ENCODE peak calls at places on chromosomes 3 and 15, in six cellular contexts. One of them, this sample, is unnamed.

GRCh38 chr15:48031973-48032372 is 88.8 kb upstream of the SLC24A5 start:
- DNase-seq in ovary: no peak
- DNase-seq in suprapubic skin: no peak
- DNase-seq in tibial nerve: no peak
- DNase-seq in A549: no peak
- DNase-seq in HepG2: no peak
- DNase-seq in this sample: no peak

GRCh38 chr3:4823986-4824947 is 155.0 kb upstream of the BHLHE40 start:
- DNase-seq in HepG2: no peak
- DNase-seq in suprapubic skin: no peak
- DNase-seq in tibial nerve: no peak
- DNase-seq in A549: no peak
- DNase-seq in ovary: no peak
- DNase-seq in this sample: no peak

GRCh38 chr3:127393131-127393820 is 105.4 kb upstream of the PRR20G start:
- DNase-seq in A549: no peak
- DNase-seq in ovary: no peak
- DNase-seq in tibial nerve: no peak
- DNase-seq in suprapubic skin: no peak
- DNase-seq in HepG2: no peak
- DNase-seq in this sample: no peak

GRCh38 chr3:78414261-78414660 is 1353.5 kb downstream of the ROBO1 start:
- DNase-seq in HepG2: no peak
- DNase-seq in A549: no peak
- DNase-seq in ovary: no peak
- DNase-seq in suprapubic skin: no peak
- DNase-seq in tibial nerve: no peak
- DNase-seq in this sample: no peak

GRCh38 chr3:160225181-160226025 is at the start of gene C3orf80:
- DNase-seq in HepG2: peak; percentile 12
- DNase-seq in tibial nerve: no peak
- DNase-seq in ovary: no peak
- DNase-seq in suprapubic skin: no peak
- DNase-seq in A549: peak; percentile 66
- DNase-seq in this sample: peak; percentile 53

GRCh38 chr15:31296304-31297220 is 30.1 kb upstream of the KLF13 start:
- DNase-seq in ovary: no peak
- DNase-seq in HepG2: peak; percentile 97
- DNase-seq in A549: peak; percentile 93
- DNase-seq in suprapubic skin: peak; percentile 64
- DNase-seq in tibial nerve: peak; percentile 9
- DNase-seq in this sample: peak; percentile 74

GRCh38 chr15:41695750-41696436 is 35.7 kb downstream of the MGA start:
- DNase-seq in tibial nerve: no peak
- DNase-seq in HepG2: peak; percentile 18
- DNase-seq in A549: peak; percentile 42
- DNase-seq in suprapubic skin: no peak
- DNase-seq in ovary: no peak
- DNase-seq in this sample: peak; percentile 18

GRCh38 chr3:120435621-120436020 is 15.2 kb downstream of the FSTL1 start:
- DNase-seq in ovary: no peak
- DNase-seq in HepG2: no peak
- DNase-seq in tibial nerve: no peak
- DNase-seq in suprapubic skin: no peak
- DNase-seq in A549: peak; percentile 65
- DNase-seq in this sample: no peak

DNA sequence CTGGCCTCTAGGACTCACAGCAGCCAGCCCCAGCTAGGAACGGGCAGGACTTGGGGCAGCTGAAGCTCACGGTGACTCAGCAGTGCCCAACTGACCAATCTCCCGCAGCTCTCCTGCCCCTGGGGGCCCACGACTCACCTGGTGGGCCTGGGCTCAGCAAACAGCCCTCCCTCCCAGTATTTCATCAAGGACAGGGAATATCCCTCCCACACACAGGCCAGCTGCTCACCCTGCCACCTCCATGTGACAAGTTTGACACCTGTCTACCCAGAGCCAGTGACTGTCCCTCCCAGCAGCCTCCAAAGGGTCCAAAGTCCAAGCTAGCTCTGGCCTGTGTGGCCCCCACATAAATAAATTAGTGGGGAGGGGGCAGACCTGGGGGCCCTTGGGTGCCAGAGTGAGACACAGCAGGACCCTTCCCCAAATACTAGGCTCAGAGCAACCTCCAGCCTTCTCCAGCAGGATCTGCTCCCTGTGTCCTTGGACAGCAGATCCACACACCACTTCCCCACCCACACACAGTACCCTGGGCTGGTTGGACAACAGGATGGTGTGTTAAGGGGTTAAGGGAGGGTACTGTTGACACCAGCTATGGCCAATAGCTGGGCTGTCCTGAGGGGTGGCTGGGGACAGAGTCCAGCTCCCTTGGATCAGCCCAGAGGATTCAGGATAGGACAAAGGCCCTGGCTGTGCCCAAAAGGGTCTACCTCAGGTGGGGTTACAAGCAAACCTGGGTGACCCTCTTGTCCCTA is 4.3 kb downstream of the GNAT1 start:
- DNase-seq in HepG2: peak; percentile 97
- DNase-seq in A549: no peak
- DNase-seq in tibial nerve: no peak
- DNase-seq in suprapubic skin: no peak
- DNase-seq in ovary: no peak
- DNase-seq in this sample: no peak
- TF ChIP-seq POLR2A in HepG2: no peak
- TF ChIP-seq POLR2A in A549: no peak
- TF ChIP-seq POLR2A in tibial nerve: no peak
- TF ChIP-seq POLR2A in suprapubic skin: no peak
- TF ChIP-seq POLR2A in ovary: no peak
- TF ChIP-seq POLR2A in this sample: no peak

GRCh38 chr3:171198781-171199472 is 172.4 kb upstream of the SLC2A2 start:
- DNase-seq in HepG2: no peak
- DNase-seq in ovary: no peak
- DNase-seq in tibial nerve: no peak
- DNase-seq in A549: no peak
- DNase-seq in suprapubic skin: no peak
- DNase-seq in this sample: no peak
- TF ChIP-seq EP300 in HepG2: no peak
- TF ChIP-seq EP300 in ovary: no peak
- TF ChIP-seq EP300 in tibial nerve: no peak
- TF ChIP-seq EP300 in A549: no peak
- TF ChIP-seq EP300 in suprapubic skin: no peak
- TF ChIP-seq EP300 in this sample: no peak

GRCh38 chr15:80310776-80311175 is 58.8 kb upstream of the CTXND1 start:
- DNase-seq in tibial nerve: no peak
- DNase-seq in A549: no peak
- DNase-seq in ovary: no peak
- DNase-seq in suprapubic skin: no peak
- DNase-seq in HepG2: no peak
- DNase-seq in this sample: no peak

GRCh38 chr15:80308002-80308401 is 56.0 kb upstream of the CTXND1 start:
- DNase-seq in A549: peak; percentile 31
- DNase-seq in tibial nerve: no peak
- DNase-seq in ovary: no peak
- DNase-seq in HepG2: peak; percentile 46
- DNase-seq in suprapubic skin: no peak
- DNase-seq in this sample: no peak

DNA sequence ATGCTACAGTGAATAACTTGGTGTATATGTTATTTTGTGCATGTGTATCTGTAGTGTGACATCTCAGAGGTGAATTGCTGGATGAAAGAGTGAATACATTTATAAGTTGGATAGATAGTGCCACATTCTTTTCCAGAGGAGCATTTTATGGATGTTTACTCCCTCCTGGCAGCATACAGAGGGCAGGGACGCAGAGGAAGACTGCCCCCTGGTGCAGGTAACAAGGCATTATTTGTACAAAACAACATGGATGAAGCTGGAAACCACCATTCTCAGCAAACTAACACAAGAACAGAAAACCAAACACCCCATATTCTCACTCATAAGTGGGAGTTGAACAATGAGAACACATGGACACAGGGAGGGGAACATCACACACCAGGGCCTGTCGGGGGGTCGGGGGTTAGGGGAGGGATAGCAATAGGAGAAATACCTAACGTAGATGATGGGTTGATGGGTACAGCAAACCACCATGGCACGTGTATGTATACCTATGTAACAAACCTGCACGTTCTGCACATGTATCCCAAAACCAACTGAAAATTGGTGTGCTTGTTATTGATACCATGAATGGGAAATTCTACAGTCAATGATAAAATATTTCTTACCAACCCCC is 57.9 kb upstream of the CTXND1 start:
- DNase-seq in tibial nerve: no peak
- DNase-seq in ovary: no peak
- DNase-seq in HepG2: peak; percentile 24
- DNase-seq in suprapubic skin: no peak
- DNase-seq in A549: peak; percentile 48
- DNase-seq in this sample: no peak
- TF ChIP-seq CTCF in tibial nerve: peak; percentile 12
- TF ChIP-seq CTCF in ovary: no peak
- TF ChIP-seq CTCF in HepG2: peak; percentile 78
- TF ChIP-seq CTCF in suprapubic skin: no peak
- TF ChIP-seq CTCF in A549: peak; percentile 56
- TF ChIP-seq CTCF in this sample: peak; percentile 20

DNA sequence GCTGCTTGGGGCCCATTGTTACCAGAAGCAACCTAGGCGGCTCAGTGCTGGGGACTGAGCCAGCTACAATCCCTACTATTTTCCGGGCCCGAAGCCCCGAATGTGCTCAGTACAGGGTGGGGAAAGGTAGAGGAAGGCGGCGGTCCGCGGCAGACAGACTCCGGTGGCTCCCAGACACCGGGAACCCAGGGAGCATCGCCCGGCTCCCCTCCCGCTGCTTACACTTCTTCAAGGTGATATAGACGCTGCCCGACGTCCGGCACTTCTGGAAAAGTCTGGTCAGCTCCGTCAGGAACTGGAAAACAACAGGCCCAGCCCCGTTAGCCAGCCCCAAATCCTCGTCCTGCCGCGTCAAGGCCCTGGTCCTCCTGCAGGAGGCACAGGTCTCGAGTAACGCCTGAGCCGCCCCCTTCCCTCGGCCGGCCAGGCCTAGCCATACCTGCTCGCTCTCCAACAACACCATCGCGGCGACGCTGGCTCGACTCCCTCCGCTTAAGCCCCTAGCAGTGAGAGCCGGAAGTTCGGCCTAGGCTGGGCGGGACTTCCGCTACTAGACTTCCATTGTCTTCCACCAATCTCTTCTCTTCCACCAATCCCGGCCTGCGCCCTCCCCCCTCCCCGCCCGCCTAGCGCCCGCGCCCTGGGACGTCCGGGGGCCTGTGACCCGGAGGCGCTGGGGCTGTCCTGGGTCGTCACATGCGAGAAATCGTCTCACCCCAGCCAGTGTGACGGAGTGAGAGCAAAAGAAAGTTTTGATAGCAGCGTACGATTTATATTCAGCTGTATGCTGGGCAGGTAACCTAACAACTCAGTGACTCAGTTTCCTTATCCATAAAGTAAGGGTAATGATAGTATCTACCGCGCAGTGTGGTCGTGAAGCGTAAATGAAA is at the start of gene SRP14:
- DNase-seq in A549: peak; percentile 87
- DNase-seq in HepG2: peak; percentile 91
- DNase-seq in suprapubic skin: peak; percentile 97
- DNase-seq in ovary: peak; percentile 95
- DNase-seq in tibial nerve: peak; percentile 88
- DNase-seq in this sample: peak; percentile 95
- TF ChIP-seq POLR2A in A549: peak; percentile 87
- TF ChIP-seq POLR2A in HepG2: peak; percentile 95
- TF ChIP-seq POLR2A in suprapubic skin: peak; percentile 79
- TF ChIP-seq POLR2A in ovary: peak; percentile 81
- TF ChIP-seq POLR2A in tibial nerve: peak; percentile 45
- TF ChIP-seq POLR2A in this sample: peak; percentile 81

DNA sequence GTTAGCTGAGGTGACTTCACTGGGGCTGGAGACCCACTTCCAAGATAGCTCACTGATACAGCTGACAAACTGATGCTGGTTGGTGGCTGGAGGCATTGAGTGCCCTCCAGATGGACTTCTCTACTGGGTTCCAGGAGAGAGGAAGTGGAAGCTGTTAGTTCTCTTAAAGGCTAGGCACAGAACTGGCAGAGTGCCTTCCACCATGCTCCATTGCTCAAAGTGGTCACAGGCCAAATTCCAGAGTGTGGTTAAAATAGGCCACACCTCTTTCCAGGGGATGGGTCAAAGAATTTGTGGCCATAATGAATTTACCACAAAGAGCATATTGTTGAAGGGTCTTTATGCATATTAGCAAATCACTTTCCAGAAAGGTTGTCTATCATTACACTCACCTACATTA is 74.2 kb downstream of the NMD3 start:
- DNase-seq in A549: no peak
- DNase-seq in ovary: no peak
- DNase-seq in tibial nerve: no peak
- DNase-seq in suprapubic skin: no peak
- DNase-seq in HepG2: peak; percentile 8
- DNase-seq in this sample: no peak
- TF ChIP-seq EP300 in A549: no peak
- TF ChIP-seq EP300 in ovary: no peak
- TF ChIP-seq EP300 in tibial nerve: no peak
- TF ChIP-seq EP300 in suprapubic skin: no peak
- TF ChIP-seq EP300 in HepG2: no peak
- TF ChIP-seq EP300 in this sample: no peak

DNA sequence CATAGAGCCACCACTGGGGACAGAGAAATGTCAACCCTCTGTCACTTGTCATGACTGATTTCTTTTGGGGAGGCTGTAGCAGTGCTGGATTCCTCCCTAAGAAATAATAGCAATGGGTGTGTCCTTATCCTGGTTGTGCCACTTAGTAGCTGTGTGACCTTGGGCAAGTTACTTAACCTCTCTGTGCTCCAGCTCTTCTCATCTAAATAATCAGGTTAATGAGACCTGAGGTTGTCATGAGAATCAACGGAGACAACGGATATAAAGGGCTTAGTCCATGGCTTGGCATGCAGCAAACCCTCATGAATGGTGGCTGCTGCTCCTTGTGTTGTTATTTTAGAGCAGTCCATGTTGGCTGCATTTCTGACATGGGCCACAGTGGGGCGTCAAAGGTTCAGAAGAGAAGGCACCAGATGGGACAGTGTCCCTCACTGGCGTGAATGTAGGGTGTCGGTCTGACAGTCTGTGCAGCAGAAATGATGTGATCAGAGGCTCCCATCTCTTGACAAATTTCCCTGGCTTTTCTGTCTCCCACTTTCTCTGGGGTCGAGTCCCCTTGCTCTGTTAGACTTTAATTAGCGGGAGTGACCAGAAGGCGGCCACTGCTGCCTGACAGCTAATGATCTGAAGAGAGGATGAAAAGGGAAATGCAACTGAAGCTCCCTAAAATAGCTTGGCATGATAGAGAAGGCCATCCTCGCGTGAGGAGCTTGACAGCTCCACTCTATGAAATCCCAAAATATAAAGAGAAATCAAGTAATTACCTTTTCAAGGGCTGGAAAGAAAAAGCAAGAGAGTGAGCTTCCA is 209.4 kb downstream of the CADPS start:
- DNase-seq in HepG2: peak; percentile 63
- DNase-seq in A549: peak; percentile 44
- DNase-seq in suprapubic skin: peak; percentile 73
- DNase-seq in ovary: peak; percentile 61
- DNase-seq in tibial nerve: peak; percentile 57
- DNase-seq in this sample: peak; percentile 83
- TF ChIP-seq CTCF in HepG2: peak; percentile 89
- TF ChIP-seq CTCF in A549: peak; percentile 41
- TF ChIP-seq CTCF in suprapubic skin: peak; percentile 59
- TF ChIP-seq CTCF in ovary: no peak
- TF ChIP-seq CTCF in tibial nerve: peak; percentile 38
- TF ChIP-seq CTCF in this sample: peak; percentile 83

GRCh38 chr15:50908209-50909043 is at the start of gene AP4E1:
- DNase-seq in HepG2: peak; percentile 85
- DNase-seq in tibial nerve: peak; percentile 80
- DNase-seq in A549: peak; percentile 96
- DNase-seq in ovary: peak; percentile 93
- DNase-seq in suprapubic skin: peak; percentile 96
- DNase-seq in this sample: peak; percentile 94
- TF ChIP-seq POLR2A in HepG2: peak; percentile 72
- TF ChIP-seq POLR2A in tibial nerve: peak; percentile 53
- TF ChIP-seq POLR2A in A549: peak; percentile 24
- TF ChIP-seq POLR2A in ovary: peak; percentile 62
- TF ChIP-seq POLR2A in suprapubic skin: no peak
- TF ChIP-seq POLR2A in this sample: peak; percentile 52

GRCh38 chr3:126389112-126389791 is 5.5 kb upstream of the CFAP100 start:
- DNase-seq in suprapubic skin: peak; percentile 96
- DNase-seq in A549: peak; percentile 81
- DNase-seq in tibial nerve: peak; percentile 91
- DNase-seq in HepG2: peak; percentile 93
- DNase-seq in ovary: peak; percentile 96
- DNase-seq in this sample: peak; percentile 92
- TF ChIP-seq EP300 in suprapubic skin: peak; percentile 81
- TF ChIP-seq EP300 in A549: no peak
- TF ChIP-seq EP300 in tibial nerve: peak; percentile 99
- TF ChIP-seq EP300 in HepG2: no peak
- TF ChIP-seq EP300 in ovary: peak; percentile 87
- TF ChIP-seq EP300 in this sample: peak; percentile 86

This sample was measured in transverse colon.